ENCODE peak calls at places on chromosomes 2 and 18, in nine cellular contexts. F is naive thymus-derived CD8-positive, alpha-beta T cell; C is stimulated activated CD8-positive, alpha-beta memory T cell treated with anti-CD3 and anti-CD28 coated beads, Interleukin-2, amount 100 ng/mL, for 48 hours; Z is chondrocyte; M is mesothelial cell of epicardium; U is activated CD8-positive, alpha-beta memory T cell treated with anti-CD3 and anti-CD28 coated beads for 48 hours; V is NCI-H82; K is iris pigment epithelial cell; L is activated CD4-positive, alpha-beta T cell treated with anti-CD3 and anti-CD28 coated beads for 1 hour. D is an unnamed sample.

GRCh38 chr18:8117008-8117376 is 492.2 kb upstream of the RAB12 start:
- DNase-seq in F (no peak), C (no peak), K (peak; percentile 63), V (no peak), Z (no peak), M (no peak), U (no peak), L (no peak), D (no peak)

GRCh38 chr18:12287684-12288405 is 20.2 kb upstream of the TUBB6 start:
- DNase-seq in M (peak; percentile 64), C (no peak), Z (peak; percentile 91), U (no peak), V (peak; percentile 35), K (peak; percentile 94), F (no peak), L (no peak), D (peak; percentile 96)

GRCh38 chr18:26777316-26778053 is 88.0 kb downstream of the AQP4 start:
- DNase-seq in K (peak; percentile 6), U (no peak), C (no peak), L (no peak), Z (no peak), F (no peak), M (peak; percentile 49), V (no peak), D (no peak)

GRCh38 chr2:222769941-222770340 is 90.9 kb upstream of the ACSL3 start:
- DNase-seq in Z (no peak), L (no peak), K (no peak), U (no peak), V (no peak), M (no peak), C (no peak), F (no peak), D (no peak)

GRCh38 chr2:100195942-100196341 is 53.6 kb upstream of the AFF3 start:
- DNase-seq in F (no peak), L (no peak), M (no peak), Z (no peak), C (no peak), V (no peak), K (no peak), U (no peak), D (no peak)

GRCh38 chr18:79664525-79665125 is 15.0 kb upstream of the CTDP1 start:
- DNase-seq in U (no peak), L (no peak), F (no peak), V (no peak), M (no peak), Z (no peak), K (peak; percentile 82), C (no peak), D (peak; percentile 81)

GRCh38 chr18:62982600-62983251 is 267.4 kb downstream of the PHLPP1 start:
- DNase-seq in L (peak; percentile 22), V (peak; percentile 70), M (peak; percentile 55), Z (no peak), C (peak; percentile 30), U (peak; percentile 23), F (peak; percentile 60), K (peak; percentile 53), D (peak; percentile 55)

GRCh38 chr2:220619525-220620267 is 952.4 kb downstream of the EPHA4 start:
- DNase-seq in M (no peak), U (no peak), K (peak; percentile 20), Z (no peak), V (peak; percentile 4), F (no peak), C (no peak), L (no peak), D (peak; percentile 46)

GRCh38 chr2:207253946-207254345 is 88.2 kb upstream of the KLF7 start:
- DNase-seq in L (no peak), K (peak; percentile 95), V (no peak), C (no peak), Z (no peak), F (no peak), M (no peak), U (no peak), D (peak; percentile 98)

GRCh38 chr2:216498418-216499413 is at the start of gene RPL37A:
- DNase-seq in F (peak; percentile 85), L (peak; percentile 83), M (peak; percentile 89), Z (peak; percentile 97), U (peak; percentile 83), V (peak; percentile 98), C (peak; percentile 84), K (peak; percentile 96), D (peak; percentile 96)

GRCh38 chr2:237650455-237650850 is 23.1 kb downstream of the LRRFIP1 start:
- DNase-seq in F (no peak), L (no peak), Z (no peak), M (no peak), V (no peak), C (no peak), U (no peak), K (no peak), D (no peak)

GRCh38 chr2:232320038-232320790 is 58.3 kb upstream of the ALPP start:
- DNase-seq in C (no peak), F (no peak), L (no peak), V (no peak), U (no peak), M (no peak), Z (no peak), K (no peak), D (no peak)

GRCh38 chr2:63056309-63057065 is 5.9 kb downstream of the OTX1 start:
- DNase-seq in Z (no peak), C (no peak), F (no peak), K (peak; percentile 12), V (no peak), U (no peak), M (peak; percentile 57), L (no peak), D (no peak)

GRCh38 chr18:13112982-13113381 is 105.6 kb upstream of the LDLRAD4 start:
- DNase-seq in F (peak; percentile 5), U (no peak), L (no peak), Z (no peak), M (no peak), C (no peak), V (peak; percentile 80), K (peak; percentile 58), D (peak; percentile 41)

GRCh38 chr2:693606-694005 is 16.4 kb upstream of the TMEM18 start:
- DNase-seq in F (no peak), C (no peak), U (no peak), M (no peak), K (peak; percentile 20), L (no peak), V (no peak), Z (no peak), D (peak; percentile 23)

GRCh38 chr2:164917296-164917903 is 37.9 kb downstream of the SLC38A11 start:
- DNase-seq in Z (no peak), C (no peak), M (no peak), K (peak; percentile 52), L (no peak), V (peak; percentile 85), U (no peak), F (no peak), D (peak; percentile 36)

GRCh38 chr2:142280846-142281245 is 150.0 kb upstream of the LRP1B start:
- DNase-seq in Z (no peak), F (no peak), V (no peak), K (no peak), M (no peak), L (no peak), U (no peak), C (no peak), D (no peak)

GRCh38 chr2:191540681-191541080 is 137.3 kb upstream of the NABP1 start:
- DNase-seq in L (no peak), M (no peak), K (no peak), Z (no peak), V (no peak), U (no peak), C (no peak), F (no peak), D (no peak)

GRCh38 chr18:39453356-39453755 is 1887.8 kb upstream of the CELF4 start:
- DNase-seq in K (no peak), Z (no peak), U (no peak), L (no peak), M (no peak), F (no peak), V (no peak), C (no peak), D (no peak)

GRCh38 chr18:6719098-6719913 is 10.2 kb upstream of the ARHGAP28 start:
- DNase-seq in V (no peak), K (no peak), F (no peak), M (no peak), C (no peak), U (no peak), Z (no peak), L (no peak), D (peak; percentile 21)

GRCh38 chr2:233489666-233490065 is 76.9 kb downstream of the USP40 start:
- DNase-seq in F (no peak), K (peak; percentile 90), C (no peak), U (no peak), M (no peak), Z (no peak), L (no peak), V (no peak), D (peak; percentile 18)

GRCh38 chr2:191656389-191656788 is 21.5 kb upstream of the NABP1 start:
- DNase-seq in C (no peak), K (peak; percentile 86), Z (no peak), V (no peak), U (no peak), F (no peak), M (no peak), L (no peak), D (peak; percentile 65)

GRCh38 chr2:68742638-68743037 is 8.0 kb downstream of the ARHGAP25 start:
- DNase-seq in Z (no peak), U (no peak), V (no peak), L (no peak), F (no peak), K (no peak), C (no peak), M (no peak), D (no peak)

GRCh38 chr18:36130039-36130831 is 536 bp downstream of the ELP2 start:
- DNase-seq in M (peak; percentile 40), F (no peak), U (no peak), Z (no peak), K (peak; percentile 9), V (peak; percentile 3), C (no peak), L (no peak), D (peak; percentile 11)

GRCh38 chr2:187453078-187453641 is 5.1 kb upstream of the CALCRL start:
- DNase-seq in L (no peak), C (no peak), Z (no peak), F (no peak), M (no peak), U (no peak), K (peak; percentile 21), V (peak; percentile 39), D (peak; percentile 43)

GRCh38 chr2:55175254-55176093 is 56.6 kb downstream of the CLHC1 start:
- DNase-seq in U (no peak), F (peak; percentile 5), K (peak; percentile 83), Z (no peak), L (no peak), C (no peak), M (no peak), V (peak; percentile 76), D (peak; percentile 68)

GRCh38 chr18:13429016-13429415 is 210.5 kb downstream of the LDLRAD4 start:
- DNase-seq in C (no peak), F (no peak), Z (no peak), U (no peak), K (no peak), L (no peak), V (no peak), M (no peak), D (no peak)

GRCh38 chr2:74679615-74680014 is 25.6 kb downstream of the SEMA4F start:
- DNase-seq in Z (no peak), L (no peak), M (no peak), C (no peak), F (no peak), V (no peak), K (no peak), U (no peak), D (no peak)

GRCh38 chr18:25298853-25299274 is 53.1 kb downstream of the ZNF521 start:
- DNase-seq in Z (no peak), V (no peak), K (peak; percentile 93), F (no peak), M (no peak), C (no peak), L (no peak), U (no peak), D (peak; percentile 90)

GRCh38 chr2:206084870-206085741 is 868 bp downstream of the INO80D start:
- DNase-seq in U (peak; percentile 36), F (peak; percentile 55), Z (no peak), M (peak; percentile 67), V (peak; percentile 55), K (no peak), C (peak; percentile 16), L (peak; percentile 29), D (peak; percentile 37)

GRCh38 chr18:31261792-31262582 is 56.0 kb upstream of the DSG1 start:
- DNase-seq in U (no peak), C (no peak), M (no peak), Z (no peak), F (no peak), K (no peak), V (no peak), L (no peak), D (no peak)

D was measured in EH.